ENCODE peak calls at places on chromosomes 11 and 22, in eight cellular contexts. One of them, this sample, is unnamed.

GRCh38 chr11:74449369-74449931 is 17.9 kb downstream of the KCNE3 start:
- DNase-seq in iPS-NIHi11: peak; percentile 65
- DNase-seq in fibroblast of lung: peak; percentile 66
- DNase-seq in T47D: peak; percentile 87
- DNase-seq in amniotic stem cell: peak; percentile 60
- DNase-seq in cardiac muscle cell: peak; percentile 89
- DNase-seq in anterior cingulate cortex: peak; percentile 28
- DNase-seq in AG08395: peak; percentile 80
- DNase-seq in this sample: peak; percentile 72

GRCh38 chr22:37905534-37906363 is at the start of gene MICALL1:
- DNase-seq in iPS-NIHi11: peak; percentile 97
- DNase-seq in fibroblast of lung: peak; percentile 79
- DNase-seq in T47D: peak; percentile 75
- DNase-seq in amniotic stem cell: peak; percentile 40
- DNase-seq in cardiac muscle cell: peak; percentile 89
- DNase-seq in anterior cingulate cortex: no peak
- DNase-seq in AG08395: peak; percentile 78
- DNase-seq in this sample: peak; percentile 75

GRCh38 chr22:20752104-20752741 is 21.7 kb upstream of the SERPIND1 start:
- DNase-seq in iPS-NIHi11: no peak
- DNase-seq in fibroblast of lung: no peak
- DNase-seq in T47D: no peak
- DNase-seq in amniotic stem cell: no peak
- DNase-seq in cardiac muscle cell: no peak
- DNase-seq in anterior cingulate cortex: no peak
- DNase-seq in AG08395: no peak
- DNase-seq in this sample: no peak

GRCh38 chr11:6968816-6969215 is 42.6 kb downstream of the ZNF215 start:
- DNase-seq in iPS-NIHi11: no peak
- DNase-seq in fibroblast of lung: peak; percentile 54
- DNase-seq in T47D: no peak
- DNase-seq in amniotic stem cell: no peak
- DNase-seq in cardiac muscle cell: no peak
- DNase-seq in anterior cingulate cortex: no peak
- DNase-seq in AG08395: peak; percentile 58
- DNase-seq in this sample: no peak

GRCh38 chr11:114132944-114133394 is 73.5 kb downstream of the ZBTB16 start:
- DNase-seq in iPS-NIHi11: no peak
- DNase-seq in fibroblast of lung: peak; percentile 27
- DNase-seq in T47D: no peak
- DNase-seq in amniotic stem cell: no peak
- DNase-seq in cardiac muscle cell: no peak
- DNase-seq in anterior cingulate cortex: no peak
- DNase-seq in AG08395: peak; percentile 87
- DNase-seq in this sample: peak; percentile 42

GRCh38 chr11:16512163-16512562 is 155.8 kb upstream of the SOX6 start:
- DNase-seq in iPS-NIHi11: no peak
- DNase-seq in fibroblast of lung: peak; percentile 9
- DNase-seq in T47D: no peak
- DNase-seq in amniotic stem cell: no peak
- DNase-seq in cardiac muscle cell: no peak
- DNase-seq in anterior cingulate cortex: no peak
- DNase-seq in AG08395: no peak
- DNase-seq in this sample: no peak

GRCh38 chr22:41301085-41302015 is at the start of gene ZC3H7B:
- DNase-seq in iPS-NIHi11: peak; percentile 97
- DNase-seq in fibroblast of lung: peak; percentile 77
- DNase-seq in T47D: peak; percentile 84
- DNase-seq in amniotic stem cell: peak; percentile 57
- DNase-seq in cardiac muscle cell: peak; percentile 89
- DNase-seq in anterior cingulate cortex: peak; percentile 67
- DNase-seq in AG08395: peak; percentile 92
- DNase-seq in this sample: peak; percentile 81

GRCh38 chr11:97332271-97332670 is 942.5 kb downstream of the JRKL start:
- DNase-seq in iPS-NIHi11: no peak
- DNase-seq in fibroblast of lung: no peak
- DNase-seq in T47D: no peak
- DNase-seq in amniotic stem cell: no peak
- DNase-seq in cardiac muscle cell: no peak
- DNase-seq in anterior cingulate cortex: no peak
- DNase-seq in AG08395: no peak
- DNase-seq in this sample: no peak

GRCh38 chr11:116199182-116199581 is 573.6 kb downstream of the BUD13 start:
- DNase-seq in iPS-NIHi11: no peak
- DNase-seq in fibroblast of lung: no peak
- DNase-seq in T47D: no peak
- DNase-seq in amniotic stem cell: no peak
- DNase-seq in cardiac muscle cell: peak; percentile 37
- DNase-seq in anterior cingulate cortex: no peak
- DNase-seq in AG08395: no peak
- DNase-seq in this sample: no peak

GRCh38 chr11:129314381-129314780 is 61.3 kb upstream of the BARX2 start:
- DNase-seq in iPS-NIHi11: no peak
- DNase-seq in fibroblast of lung: no peak
- DNase-seq in T47D: peak; percentile 77
- DNase-seq in amniotic stem cell: no peak
- DNase-seq in cardiac muscle cell: no peak
- DNase-seq in anterior cingulate cortex: no peak
- DNase-seq in AG08395: no peak
- DNase-seq in this sample: no peak

GRCh38 chr11:70324354-70325115 is 54.0 kb downstream of the PPFIA1 start:
- DNase-seq in iPS-NIHi11: no peak
- DNase-seq in fibroblast of lung: peak; percentile 56
- DNase-seq in T47D: no peak
- DNase-seq in amniotic stem cell: no peak
- DNase-seq in cardiac muscle cell: peak; percentile 40
- DNase-seq in anterior cingulate cortex: no peak
- DNase-seq in AG08395: no peak
- DNase-seq in this sample: no peak

GRCh38 chr22:35743466-35743865 is 25.8 kb downstream of the APOL5 start:
- DNase-seq in iPS-NIHi11: no peak
- DNase-seq in fibroblast of lung: peak; percentile 13
- DNase-seq in T47D: no peak
- DNase-seq in amniotic stem cell: no peak
- DNase-seq in cardiac muscle cell: no peak
- DNase-seq in anterior cingulate cortex: no peak
- DNase-seq in AG08395: peak; percentile 25
- DNase-seq in this sample: no peak

GRCh38 chr11:59728913-59729312 is 15.3 kb upstream of the OR10V1 start:
- DNase-seq in iPS-NIHi11: no peak
- DNase-seq in fibroblast of lung: no peak
- DNase-seq in T47D: no peak
- DNase-seq in amniotic stem cell: no peak
- DNase-seq in cardiac muscle cell: no peak
- DNase-seq in anterior cingulate cortex: no peak
- DNase-seq in AG08395: no peak
- DNase-seq in this sample: no peak

GRCh38 chr11:47837292-47837691 is 10.9 kb downstream of the NUP160 start:
- DNase-seq in iPS-NIHi11: no peak
- DNase-seq in fibroblast of lung: no peak
- DNase-seq in T47D: no peak
- DNase-seq in amniotic stem cell: no peak
- DNase-seq in cardiac muscle cell: no peak
- DNase-seq in anterior cingulate cortex: no peak
- DNase-seq in AG08395: no peak
- DNase-seq in this sample: no peak

GRCh38 chr11:29135504-29135903 is 881.3 kb downstream of the KCNA4 start:
- DNase-seq in iPS-NIHi11: no peak
- DNase-seq in fibroblast of lung: peak; percentile 90
- DNase-seq in T47D: no peak
- DNase-seq in amniotic stem cell: no peak
- DNase-seq in cardiac muscle cell: no peak
- DNase-seq in anterior cingulate cortex: no peak
- DNase-seq in AG08395: peak; percentile 67
- DNase-seq in this sample: no peak

GRCh38 chr11:114027941-114028340 is 31.6 kb upstream of the ZBTB16 start:
- DNase-seq in iPS-NIHi11: no peak
- DNase-seq in fibroblast of lung: no peak
- DNase-seq in T47D: peak; percentile 21
- DNase-seq in amniotic stem cell: no peak
- DNase-seq in cardiac muscle cell: no peak
- DNase-seq in anterior cingulate cortex: no peak
- DNase-seq in AG08395: no peak
- DNase-seq in this sample: no peak

GRCh38 chr11:70643642-70644041 is 245.3 kb downstream of the CTTN start:
- DNase-seq in iPS-NIHi11: no peak
- DNase-seq in fibroblast of lung: no peak
- DNase-seq in T47D: no peak
- DNase-seq in amniotic stem cell: no peak
- DNase-seq in cardiac muscle cell: no peak
- DNase-seq in anterior cingulate cortex: no peak
- DNase-seq in AG08395: no peak
- DNase-seq in this sample: no peak

GRCh38 chr11:69546735-69547370 is 65.4 kb downstream of the LINC01488 start:
- DNase-seq in iPS-NIHi11: no peak
- DNase-seq in fibroblast of lung: no peak
- DNase-seq in T47D: no peak
- DNase-seq in amniotic stem cell: no peak
- DNase-seq in cardiac muscle cell: no peak
- DNase-seq in anterior cingulate cortex: no peak
- DNase-seq in AG08395: no peak
- DNase-seq in this sample: no peak

GRCh38 chr11:67303132-67303988 is at the start of gene SSH3:
- DNase-seq in iPS-NIHi11: peak; percentile 92
- DNase-seq in fibroblast of lung: peak; percentile 58
- DNase-seq in T47D: peak; percentile 93
- DNase-seq in amniotic stem cell: peak; percentile 31
- DNase-seq in cardiac muscle cell: peak; percentile 80
- DNase-seq in anterior cingulate cortex: peak; percentile 56
- DNase-seq in AG08395: peak; percentile 73
- DNase-seq in this sample: peak; percentile 81

GRCh38 chr22:48828688-48829087 is 999.0 kb downstream of the BRD1 start:
- DNase-seq in iPS-NIHi11: no peak
- DNase-seq in fibroblast of lung: no peak
- DNase-seq in T47D: no peak
- DNase-seq in amniotic stem cell: no peak
- DNase-seq in cardiac muscle cell: no peak
- DNase-seq in anterior cingulate cortex: no peak
- DNase-seq in AG08395: no peak
- DNase-seq in this sample: no peak

GRCh38 chr11:17564687-17565042 is 17.6 kb downstream of the OTOG start:
- DNase-seq in iPS-NIHi11: peak; percentile 43
- DNase-seq in fibroblast of lung: no peak
- DNase-seq in T47D: no peak
- DNase-seq in amniotic stem cell: no peak
- DNase-seq in cardiac muscle cell: no peak
- DNase-seq in anterior cingulate cortex: no peak
- DNase-seq in AG08395: no peak
- DNase-seq in this sample: no peak

GRCh38 chr11:125084761-125085231 is 21.7 kb downstream of the SLC37A2 start:
- DNase-seq in iPS-NIHi11: no peak
- DNase-seq in fibroblast of lung: no peak
- DNase-seq in T47D: no peak
- DNase-seq in amniotic stem cell: no peak
- DNase-seq in cardiac muscle cell: no peak
- DNase-seq in anterior cingulate cortex: no peak
- DNase-seq in AG08395: no peak
- DNase-seq in this sample: no peak

GRCh38 chr11:63505857-63506528 is at the start of gene LGALS12:
- DNase-seq in iPS-NIHi11: no peak
- DNase-seq in fibroblast of lung: peak; percentile 48
- DNase-seq in T47D: no peak
- DNase-seq in amniotic stem cell: no peak
- DNase-seq in cardiac muscle cell: no peak
- DNase-seq in anterior cingulate cortex: no peak
- DNase-seq in AG08395: no peak
- DNase-seq in this sample: no peak

GRCh38 chr11:20364412-20364792 is 888 bp downstream of the HTATIP2 start:
- DNase-seq in iPS-NIHi11: peak; percentile 18
- DNase-seq in fibroblast of lung: no peak
- DNase-seq in T47D: no peak
- DNase-seq in amniotic stem cell: no peak
- DNase-seq in cardiac muscle cell: no peak
- DNase-seq in anterior cingulate cortex: no peak
- DNase-seq in AG08395: no peak
- DNase-seq in this sample: no peak

GRCh38 chr11:36149538-36150242 is 139.5 kb downstream of the COMMD9 start:
- DNase-seq in iPS-NIHi11: peak; percentile 81
- DNase-seq in fibroblast of lung: peak; percentile 99
- DNase-seq in T47D: peak; percentile 94
- DNase-seq in amniotic stem cell: peak; percentile 97
- DNase-seq in cardiac muscle cell: peak; percentile 12
- DNase-seq in anterior cingulate cortex: no peak
- DNase-seq in AG08395: peak; percentile 98
- DNase-seq in this sample: peak; percentile 27

GRCh38 chr22:39995346-39996252 is 845 bp downstream of the FAM83F start:
- DNase-seq in iPS-NIHi11: no peak
- DNase-seq in fibroblast of lung: no peak
- DNase-seq in T47D: no peak
- DNase-seq in amniotic stem cell: no peak
- DNase-seq in cardiac muscle cell: no peak
- DNase-seq in anterior cingulate cortex: no peak
- DNase-seq in AG08395: no peak
- DNase-seq in this sample: no peak

GRCh38 chr22:40385041-40385782 is 14.8 kb downstream of the SGSM3 start:
- DNase-seq in iPS-NIHi11: no peak
- DNase-seq in fibroblast of lung: no peak
- DNase-seq in T47D: no peak
- DNase-seq in amniotic stem cell: no peak
- DNase-seq in cardiac muscle cell: no peak
- DNase-seq in anterior cingulate cortex: no peak
- DNase-seq in AG08395: no peak
- DNase-seq in this sample: no peak

GRCh38 chr11:106397787-106398355 is 320.4 kb downstream of the AASDHPPT start:
- DNase-seq in iPS-NIHi11: no peak
- DNase-seq in fibroblast of lung: peak; percentile 20
- DNase-seq in T47D: no peak
- DNase-seq in amniotic stem cell: no peak
- DNase-seq in cardiac muscle cell: no peak
- DNase-seq in anterior cingulate cortex: no peak
- DNase-seq in AG08395: no peak
- DNase-seq in this sample: no peak

GRCh38 chr11:65524747-65525658 is at the start of gene SCYL1:
- DNase-seq in iPS-NIHi11: peak; percentile 94
- DNase-seq in fibroblast of lung: peak; percentile 71
- DNase-seq in T47D: peak; percentile 90
- DNase-seq in amniotic stem cell: peak; percentile 65
- DNase-seq in cardiac muscle cell: peak; percentile 88
- DNase-seq in anterior cingulate cortex: peak; percentile 89
- DNase-seq in AG08395: peak; percentile 96
- DNase-seq in this sample: peak; percentile 84

GRCh38 chr11:61598383-61598782 is 17.5 kb upstream of the SYT7 start:
- DNase-seq in iPS-NIHi11: no peak
- DNase-seq in fibroblast of lung: peak; percentile 20
- DNase-seq in T47D: no peak
- DNase-seq in amniotic stem cell: no peak
- DNase-seq in cardiac muscle cell: no peak
- DNase-seq in anterior cingulate cortex: no peak
- DNase-seq in AG08395: no peak
- DNase-seq in this sample: no peak

GRCh38 chr11:83818349-83818748 is 532.2 kb upstream of the CCDC90B start:
- DNase-seq in iPS-NIHi11: no peak
- DNase-seq in fibroblast of lung: peak; percentile 57
- DNase-seq in T47D: no peak
- DNase-seq in amniotic stem cell: no peak
- DNase-seq in cardiac muscle cell: no peak
- DNase-seq in anterior cingulate cortex: no peak
- DNase-seq in AG08395: no peak
- DNase-seq in this sample: no peak

GRCh38 chr11:102843474-102843873 is at the start of gene MMP3:
- DNase-seq in iPS-NIHi11: no peak
- DNase-seq in fibroblast of lung: peak; percentile 56
- DNase-seq in T47D: no peak
- DNase-seq in amniotic stem cell: no peak
- DNase-seq in cardiac muscle cell: no peak
- DNase-seq in anterior cingulate cortex: no peak
- DNase-seq in AG08395: peak; percentile 72
- DNase-seq in this sample: no peak

This sample was measured in prostate gland.